ENCODE peak calls at places on chromosomes 13 and 19, in nine cellular contexts. V is activated T-cell treated with anti-CD3 and anti-CD28 coated beads for 1 hour, U is MV-4-11, J is K562, K is aorta, G is GM12891, Y is left ventricle myocardium inferior, R is caudate nucleus, F is NCI-H69. X is an unnamed sample.

GRCh38 chr19:8965887-8966286 is 44.3 kb downstream of the MUC16 start:
- DNase-seq in V (no peak), U (no peak), J (peak; percentile 18), K (no peak), G (no peak), Y (no peak), R (no peak), F (no peak), X (no peak)

GRCh38 chr19:3366104-3366760 is at the start of gene NFIC:
- DNase-seq in V (no peak), U (peak; percentile 86), J (peak; percentile 90), K (peak; percentile 89), G (no peak), Y (peak; percentile 84), R (peak; percentile 30), F (peak; percentile 88), X (no peak)

GRCh38 chr13:53758946-53759345 is 730.3 kb downstream of the OLFM4 start:
- DNase-seq in V (no peak), U (no peak), J (no peak), K (no peak), G (no peak), Y (no peak), R (no peak), F (peak; percentile 18), X (no peak)

GRCh38 chr13:97226788-97227627 is 4.9 kb downstream of the MBNL2 start:
- DNase-seq in V (no peak), U (no peak), J (peak; percentile 76), K (no peak), G (peak; percentile 17), Y (no peak), R (no peak), F (peak; percentile 89), X (no peak)

GRCh38 chr13:79349011-79349410 is 57.0 kb downstream of the RBM26 start:
- DNase-seq in V (no peak), U (peak; percentile 17), J (no peak), K (no peak), G (no peak), Y (no peak), R (no peak), F (no peak), X (no peak)

GRCh38 chr19:33698576-33699435 is 77.1 kb downstream of the CHST8 start:
- DNase-seq in V (no peak), U (no peak), J (no peak), K (peak; percentile 24), G (no peak), Y (no peak), R (no peak), F (no peak), X (no peak)

GRCh38 chr13:67643656-67644055 is 413.5 kb upstream of the PCDH9 start:
- DNase-seq in V (no peak), U (peak; percentile 18), J (no peak), K (no peak), G (no peak), Y (no peak), R (no peak), F (peak; percentile 9), X (no peak)

GRCh38 chr13:105670179-105671015 is 865.1 kb downstream of the EFNB2 start:
- DNase-seq in V (no peak), U (no peak), J (no peak), K (no peak), G (no peak), Y (no peak), R (no peak), F (no peak), X (no peak)

GRCh38 chr13:48233886-48234488 is 981 bp downstream of the ITM2B start:
- DNase-seq in V (no peak), U (no peak), J (no peak), K (no peak), G (no peak), Y (no peak), R (no peak), F (no peak), X (no peak)

GRCh38 chr13:80338781-80339577 is 1.9 kb downstream of the SPRY2 start:
- DNase-seq in V (no peak), U (peak; percentile 47), J (peak; percentile 63), K (peak; percentile 88), G (no peak), Y (peak; percentile 76), R (peak; percentile 64), F (peak; percentile 4), X (no peak)

GRCh38 chr19:29337029-29337428 is 124.1 kb upstream of the UQCRFS1 start:
- DNase-seq in V (no peak), U (no peak), J (no peak), K (no peak), G (no peak), Y (no peak), R (no peak), F (no peak), X (no peak)

GRCh38 chr13:92727118-92727517 is 499.5 kb upstream of the GPC6 start:
- DNase-seq in V (no peak), U (no peak), J (no peak), K (no peak), G (no peak), Y (no peak), R (no peak), F (no peak), X (no peak)

GRCh38 chr19:2336528-2337328 is 8.2 kb downstream of the SPPL2B start:
- DNase-seq in V (no peak), U (no peak), J (no peak), K (no peak), G (no peak), Y (no peak), R (no peak), F (no peak), X (no peak)

GRCh38 chr13:95636853-95637252 is 7.7 kb downstream of the DZIP1 start:
- DNase-seq in V (no peak), U (no peak), J (no peak), K (no peak), G (no peak), Y (no peak), R (no peak), F (no peak), X (no peak)

X was measured in GM19239.